ENCODE peak calls at places on chromosomes 6 and 20, in four cellular contexts. F is foreskin fibroblast, X is AG04450, L is heart right ventricle. C is an unnamed sample.

GRCh38 chr20:63273180-63273579 is 567 bp downstream of the ARFGAP1 start:
- DNase-seq in F (no peak), X (no peak), L (no peak), C (no peak)

GRCh38 chr6:31765910-31766794 is 3.7 kb downstream of the SAPCD1 start:
- DNase-seq in F (no peak), X (no peak), L (no peak), C (no peak)

GRCh38 chr20:52129611-52130010 is 62.0 kb downstream of the ZFP64 start:
- DNase-seq in F (peak), X (no peak), L (no peak), C (no peak)

GRCh38 chr6:69957990-69958559 is 91.7 kb downstream of the COL19A1 start:
- DNase-seq in F (no peak), X (no peak), L (no peak), C (no peak)

GRCh38 chr6:18276610-18277009 is 12.3 kb upstream of the DEK start:
- DNase-seq in F (no peak), X (no peak), L (no peak), C (no peak)

GRCh38 chr20:54154439-54154838 is 19.3 kb downstream of the CYP24A1 start:
- DNase-seq in F (no peak), X (no peak), L (no peak), C (no peak)

GRCh38 chr6:97669191-97669651 is 386.2 kb upstream of the MMS22L start:
- DNase-seq in F (peak), X (no peak), L (peak), C (no peak)

GRCh38 chr20:35866446-35867202 is 87.7 kb downstream of the SCAND1 start:
- DNase-seq in F (no peak), X (no peak), L (no peak), C (no peak)

GRCh38 chr6:29647927-29648642 is 8.8 kb upstream of the MOG start:
- DNase-seq in F (peak), X (no peak), L (no peak), C (no peak)

GRCh38 chr6:145968051-145968450 is 3.9 kb upstream of the SHPRH start:
- DNase-seq in F (no peak), X (no peak), L (no peak), C (no peak)

GRCh38 chr20:62861732-62862336 is at the start of gene TCFL5:
- DNase-seq in F (peak), X (peak), L (peak), C (no peak)

GRCh38 chr20:33433465-33433864 is 10.1 kb downstream of the SNTA1 start:
- DNase-seq in F (peak), X (no peak), L (peak), C (no peak)

GRCh38 chr6:168120390-168121307 is 41.6 kb upstream of the FRMD1 start:
- DNase-seq in F (no peak), X (no peak), L (no peak), C (no peak)

DNA sequence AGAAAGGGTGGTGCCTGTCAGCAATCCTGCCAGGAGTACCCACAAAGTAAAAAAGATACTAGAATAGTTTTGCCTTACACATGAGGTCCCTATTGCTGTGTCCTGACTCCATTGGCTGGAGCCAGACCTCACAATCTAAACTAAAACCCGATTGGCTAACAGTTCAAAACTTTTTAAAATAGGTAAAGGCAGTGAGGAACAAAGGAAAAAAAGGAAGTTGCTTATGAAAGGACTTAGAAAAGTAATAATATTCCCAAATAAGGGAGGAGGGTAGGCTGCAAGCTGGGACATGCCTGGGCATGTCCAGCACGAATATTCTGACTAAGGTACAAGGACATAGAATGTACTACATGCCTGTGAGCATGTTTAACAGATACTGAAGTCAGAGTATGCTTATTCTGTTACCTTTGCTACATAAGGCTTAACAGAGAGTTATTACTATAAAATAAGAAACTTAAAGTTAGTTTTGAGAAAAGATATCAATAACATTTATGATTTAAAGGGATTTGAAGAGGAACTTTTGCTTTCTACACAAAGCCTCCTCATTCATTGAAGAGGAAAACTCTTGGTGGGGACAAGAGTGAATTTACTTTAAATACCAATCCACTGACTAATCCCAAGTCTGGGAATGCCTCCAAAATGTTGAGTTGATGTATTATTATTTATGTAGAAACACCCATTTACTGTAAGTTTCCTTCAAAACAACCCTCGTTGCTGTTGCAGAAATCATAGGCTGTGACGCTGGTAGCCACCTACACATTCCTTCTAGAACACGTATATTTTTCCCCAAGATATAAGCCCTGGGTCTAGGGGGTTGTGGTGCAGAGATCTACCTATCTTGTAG is 8.2 kb upstream of the MTHFD1L start:
- DNase-seq in F (peak), X (peak), L (no peak), C (peak)
- H3K4me3 ChIP-seq in F (no peak), X (no peak), L (no peak), C (no peak)

GRCh38 chr6:85435872-85436271 is 14.0 kb upstream of the NT5E start:
- DNase-seq in F (no peak), X (no peak), L (no peak), C (no peak)
- H3K4me3 ChIP-seq in F (no peak), X (no peak), L (no peak), C (no peak)

GRCh38 chr20:461254-462198 is 807 bp downstream of the TBC1D20 start:
- DNase-seq in F (peak), X (no peak), L (peak), C (no peak)

GRCh38 chr20:458766-459165 is 3.6 kb downstream of the TBC1D20 start:
- DNase-seq in F (no peak), X (no peak), L (no peak), C (no peak)

GRCh38 chr20:460180-460579 is 2.2 kb downstream of the TBC1D20 start:
- DNase-seq in F (no peak), X (no peak), L (no peak), C (no peak)

GRCh38 chr20:462199-462991 is at the start of gene TBC1D20:
- DNase-seq in F (peak), X (peak), L (peak), C (no peak)

DNA sequence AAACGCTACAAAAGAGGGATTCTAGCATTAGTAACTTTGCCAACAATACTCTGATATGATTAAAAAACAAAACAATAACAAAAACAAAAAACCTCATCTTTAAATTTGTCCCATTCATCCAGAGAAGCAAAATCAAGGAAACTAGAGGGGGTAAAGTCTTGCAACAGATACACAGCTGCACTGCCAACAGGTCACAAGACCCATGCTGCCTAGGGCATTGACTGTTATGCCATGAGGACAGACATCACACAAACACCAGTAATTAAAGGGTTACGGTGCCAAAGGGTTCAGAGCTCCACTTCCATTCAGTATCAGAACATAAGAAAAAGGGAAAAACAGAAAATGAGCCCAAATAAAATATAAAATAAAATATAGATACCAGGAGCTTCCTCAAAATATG is 1.6 kb downstream of the TBC1D20 start:
- DNase-seq in F (peak), X (no peak), L (no peak), C (no peak)
- H3K4me3 ChIP-seq in F (peak), X (peak), L (no peak), C (peak)

GRCh38 chr20:23125625-23126191 is 39.6 kb upstream of the CD93 start:
- DNase-seq in F (peak), X (peak), L (no peak), C (no peak)
- H3K4me3 ChIP-seq in F (no peak), X (no peak), L (no peak), C (no peak)

GRCh38 chr6:93418113-93418447 is 1.3 kb downstream of the EPHA7 start:
- DNase-seq in F (no peak), X (no peak), L (no peak), C (no peak)
- H3K4me3 ChIP-seq in F (peak), X (no peak), L (peak), C (peak)

DNA sequence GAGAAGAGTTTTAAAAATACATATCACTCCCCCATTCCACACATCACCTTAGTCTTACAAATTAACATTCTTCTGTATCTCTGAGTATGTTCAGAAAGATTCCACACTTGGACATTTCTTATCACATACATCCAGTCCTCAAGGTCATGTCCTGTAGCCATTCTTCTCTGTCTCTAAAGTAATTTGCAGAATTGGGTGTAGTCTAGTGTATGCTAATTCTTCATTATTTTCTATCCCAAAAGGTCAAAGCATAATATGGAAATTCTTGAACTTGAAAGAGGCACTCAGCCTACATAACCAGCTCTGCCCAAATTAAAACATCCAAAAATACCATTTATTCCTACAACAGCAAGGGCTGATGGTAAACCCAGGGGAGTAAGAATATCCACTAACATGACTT is 286.0 kb downstream of the HAO1 start:
- DNase-seq in F (no peak), X (no peak), L (no peak), C (no peak)
- H3K4me3 ChIP-seq in F (no peak), X (no peak), L (no peak), C (no peak)

DNA sequence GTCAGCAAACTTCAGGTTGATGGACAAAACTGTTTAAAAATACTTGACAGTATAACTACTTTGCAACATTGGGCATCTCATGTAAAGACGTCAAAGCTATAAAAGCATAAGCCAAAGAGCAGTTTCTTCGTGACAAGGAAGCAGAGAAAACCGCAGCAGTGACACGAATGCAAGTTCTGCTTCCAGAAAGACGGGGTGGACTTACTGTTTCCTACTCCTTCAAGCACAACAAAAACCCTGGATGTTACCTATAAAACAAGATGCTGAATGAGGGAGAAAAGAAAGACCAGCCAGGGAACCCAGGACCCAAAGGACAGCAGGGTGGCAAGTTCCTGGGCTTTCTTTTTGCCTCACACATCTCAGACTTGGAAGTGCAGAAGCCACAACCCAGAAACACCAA is 98.0 kb downstream of the DLL1 start:
- DNase-seq in F (no peak), X (no peak), L (no peak), C (no peak)
- H3K4me3 ChIP-seq in F (no peak), X (no peak), L (no peak), C (no peak)

GRCh38 chr20:1388706-1389483 is 4.0 kb downstream of the FKBP1A start:
- DNase-seq in F (no peak), X (no peak), L (no peak), C (no peak)

GRCh38 chr20:1389703-1390385 is 3.0 kb downstream of the FKBP1A start:
- DNase-seq in F (no peak), X (no peak), L (no peak), C (no peak)

GRCh38 chr20:1390552-1391403 is 2.1 kb downstream of the FKBP1A start:
- DNase-seq in F (no peak), X (no peak), L (no peak), C (no peak)

GRCh38 chr20:1386323-1386722 is 6.5 kb downstream of the FKBP1A start:
- DNase-seq in F (no peak), X (no peak), L (no peak), C (no peak)

DNA sequence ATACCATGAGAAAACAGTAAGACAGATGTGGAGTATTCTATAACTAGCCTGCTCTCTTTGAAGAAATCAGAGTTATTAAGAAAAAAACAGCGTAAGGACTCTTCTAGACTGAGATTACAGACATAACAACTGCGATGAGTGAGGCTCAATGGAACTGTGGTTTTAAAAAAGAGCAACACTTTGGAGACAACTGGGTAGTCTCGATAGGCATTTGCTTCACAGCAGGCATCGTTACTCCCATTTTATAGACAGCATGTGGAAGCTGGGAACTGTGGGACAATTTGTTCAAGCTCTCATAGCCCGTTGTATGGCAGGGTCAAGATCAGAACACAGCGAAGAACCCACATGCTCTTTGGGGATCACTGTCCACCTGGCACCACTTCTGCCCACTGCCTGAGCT is 4.6 kb downstream of the FKBP1A start:
- DNase-seq in F (no peak), X (no peak), L (no peak), C (no peak)
- H3K4me3 ChIP-seq in F (no peak), X (no peak), L (no peak), C (no peak)

DNA sequence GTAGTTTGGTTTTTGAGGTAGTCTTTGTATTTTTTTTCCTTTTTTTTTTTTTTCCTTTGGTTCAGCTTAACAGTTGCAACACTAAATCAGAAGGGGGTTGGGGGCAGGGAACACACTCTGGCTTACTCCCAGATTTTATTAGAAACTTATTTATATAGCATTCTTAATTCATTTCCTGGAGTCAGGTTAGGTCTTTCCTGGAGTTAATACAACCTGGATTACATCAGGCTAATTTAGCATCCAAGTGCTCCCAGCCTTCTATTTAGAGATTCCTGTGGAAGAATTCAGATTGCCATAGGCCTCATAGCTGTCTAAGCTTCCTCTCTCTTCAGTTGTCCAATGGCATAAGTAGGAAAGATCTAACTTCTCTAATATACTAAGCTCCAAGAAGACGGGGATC is 35.8 kb upstream of the PKHD1 start:
- DNase-seq in F (no peak), X (no peak), L (no peak), C (no peak)
- H3K4me3 ChIP-seq in F (no peak), X (no peak), L (no peak), C (no peak)